ENCODE peak calls at places on chromosomes 12 and 14, in four cellular contexts. A, O, J and X are unnamed samples. For H3K4me1, the result is how much of the 10 kb centered on the place peaks cover.

GRCh38 chr12:53501615-53502181 is 615 bp downstream of the TARBP2 start:
- DNase-seq in A (no peak), O (no peak), J (peak), X (no peak)

GRCh38 chr12:55728185-55728931 is 451 bp downstream of the CD63 start:
- DNase-seq in A (peak), O (no peak), J (peak), X (peak)

GRCh38 chr12:123900898-123901376 is 71.7 kb downstream of the CCDC92 start:
- DNase-seq in A (no peak), O (no peak), J (no peak), X (no peak)

GRCh38 chr12:52776913-52777395 is at the start of gene KRT76:
- DNase-seq in A (no peak), O (no peak), J (no peak), X (no peak)

GRCh38 chr12:52019123-52019770 is 12.5 kb downstream of the TAMALIN start:
- DNase-seq in A (no peak), O (no peak), J (no peak), X (no peak)

GRCh38 chr14:50775357-50775756 is 55.6 kb downstream of the NIN start:
- DNase-seq in A (no peak), O (peak), J (no peak), X (peak)

GRCh38 chr14:105541218-105541617 is 14.8 kb downstream of the TMEM121 start:
- DNase-seq in A (no peak), O (no peak), J (no peak), X (no peak)

GRCh38 chr12:92971869-92972524 is 42.9 kb upstream of the EEA1 start:
- DNase-seq in A (no peak), O (no peak), J (no peak), X (peak)

GRCh38 chr12:30450872-30451271 is 244.8 kb downstream of the IPO8 start:
- DNase-seq in A (no peak), O (no peak), J (no peak), X (peak)

GRCh38 chr12:22574921-22575320 is 30.6 kb upstream of the C2CD5 start:
- DNase-seq in A (no peak), O (no peak), J (no peak), X (no peak)

GRCh38 chr12:124207617-124208016 is 87.3 kb upstream of the RFLNA start:
- DNase-seq in A (no peak), O (no peak), J (no peak), X (no peak)

GRCh38 chr12:122513660-122514059 is 12.9 kb upstream of the ZCCHC8 start:
- DNase-seq in A (no peak), O (no peak), J (no peak), X (no peak)

GRCh38 chr12:127516467-127516866 is 750.5 kb upstream of the TMEM132C start:
- DNase-seq in A (no peak), O (no peak), J (no peak), X (no peak)

GRCh38 chr14:92561906-92562489 is 48.4 kb downstream of the RIN3 start:
- DNase-seq in A (no peak), O (no peak), J (no peak), X (no peak)

GRCh38 chr14:55366271-55366670 is 45.4 kb downstream of the ATG14 start:
- DNase-seq in A (no peak), O (no peak), J (no peak), X (peak)

GRCh38 chr14:26255213-26255612 is 342.6 kb downstream of the NOVA1 start:
- DNase-seq in A (no peak), O (no peak), J (no peak), X (peak)

GRCh38 chr12:77131977-77132490 is 66.7 kb upstream of the E2F7 start:
- DNase-seq in A (no peak), O (no peak), J (no peak), X (no peak)

GRCh38 chr14:77154421-77154820 is 12.8 kb upstream of the ZDHHC22 start:
- DNase-seq in A (no peak), O (no peak), J (no peak), X (no peak)

GRCh38 chr14:65709576-65709975 is 297.0 kb downstream of the FUT8 start:
- DNase-seq in A (no peak), O (no peak), J (no peak), X (peak)

GRCh38 chr14:89598548-89599186 is 181.6 kb upstream of the FOXN3 start:
- DNase-seq in A (no peak), O (no peak), J (no peak), X (no peak)

GRCh38 chr14:88933203-88933602 is 108.8 kb downstream of the TTC8 start:
- DNase-seq in A (no peak), O (no peak), J (no peak), X (no peak)

GRCh38 chr14:32166924-32167323 is 34.9 kb upstream of the RNU6-7 start:
- DNase-seq in A (no peak), O (no peak), J (no peak), X (no peak)

GRCh38 chr12:93908846-93909592 is 231.8 kb downstream of the CRADD start:
- DNase-seq in A (peak), O (peak), J (no peak), X (no peak)

GRCh38 chr12:49389092-49389703 is 21.9 kb downstream of the SPATS2 start:
- DNase-seq in A (peak), O (no peak), J (no peak), X (no peak)

GRCh38 chr12:3419538-3419937 is 71.5 kb upstream of the PRMT8 start:
- DNase-seq in A (no peak), O (no peak), J (no peak), X (no peak)

GRCh38 chr14:36771256-36771655 is 109.6 kb downstream of the PAX9 start:
- DNase-seq in A (peak), O (no peak), J (no peak), X (peak)

GRCh38 chr14:71705460-71705859 is 226.8 kb upstream of the RGS6 start:
- DNase-seq in A (no peak), O (no peak), J (no peak), X (no peak)

GRCh38 chr12:12804432-12804886 is 8.7 kb upstream of the DDX47 start:
- DNase-seq in A (no peak), O (no peak), J (no peak), X (peak)
- H3K4me1 ChIP-seq in A (under half), O (under half), J (under half), X (under half)

GRCh38 chr12:104296718-104297117 is 6.8 kb upstream of the EID3 start:
- DNase-seq in A (no peak), O (no peak), J (no peak), X (no peak)
- H3K4me1 ChIP-seq in A (under half), O (under half), J (half or more), X (half or more)

DNA sequence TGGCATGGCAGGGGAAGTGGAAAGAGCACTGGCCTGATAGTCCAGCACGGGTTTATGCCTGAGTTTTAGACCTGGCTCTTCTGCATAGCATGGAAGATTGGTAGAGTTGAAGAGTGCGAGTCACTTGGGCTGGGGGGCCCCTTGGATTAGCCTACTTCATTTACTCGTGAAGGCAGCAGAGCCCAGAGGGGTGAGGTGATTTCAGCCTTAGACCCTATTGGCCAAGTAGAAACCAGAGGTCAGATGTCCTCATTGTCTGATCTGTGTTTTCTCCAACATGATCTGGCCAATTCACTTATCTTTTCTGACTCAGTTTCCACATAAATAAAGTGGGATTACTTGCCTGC is 1.9 kb downstream of the PLEKHG3 start:
- DNase-seq in A (no peak), O (no peak), J (no peak), X (no peak)
- H3K4me1 ChIP-seq in A (under half), O (half or more), J (under half), X (under half)

GRCh38 chr14:101840649-101841365 is 79.3 kb downstream of the PPP2R5C start:
- DNase-seq in A (no peak), O (no peak), J (no peak), X (no peak)
- H3K4me1 ChIP-seq in A (under half), O (under half), J (under half), X (under half)

GRCh38 chr14:35201066-35201465 is 78.7 kb downstream of the PRORP start:
- DNase-seq in A (no peak), O (no peak), J (no peak), X (no peak)

GRCh38 chr14:35202195-35202594 is 79.8 kb downstream of the PRORP start:
- DNase-seq in A (no peak), O (no peak), J (no peak), X (no peak)

GRCh38 chr14:35211067-35211466 is 81.1 kb upstream of the PSMA6 start:
- DNase-seq in A (no peak), O (no peak), J (no peak), X (no peak)

GRCh38 chr14:35205737-35206136 is 83.4 kb downstream of the PRORP start:
- DNase-seq in A (no peak), O (no peak), J (no peak), X (no peak)
- H3K4me1 ChIP-seq in A (under half), O (under half), J (under half), X (under half)

GRCh38 chr14:37870170-37870569 is 274.7 kb downstream of the TTC6 start:
- DNase-seq in A (no peak), O (no peak), J (no peak), X (no peak)
- H3K4me1 ChIP-seq in A (under half), O (under half), J (under half), X (under half)

DNA sequence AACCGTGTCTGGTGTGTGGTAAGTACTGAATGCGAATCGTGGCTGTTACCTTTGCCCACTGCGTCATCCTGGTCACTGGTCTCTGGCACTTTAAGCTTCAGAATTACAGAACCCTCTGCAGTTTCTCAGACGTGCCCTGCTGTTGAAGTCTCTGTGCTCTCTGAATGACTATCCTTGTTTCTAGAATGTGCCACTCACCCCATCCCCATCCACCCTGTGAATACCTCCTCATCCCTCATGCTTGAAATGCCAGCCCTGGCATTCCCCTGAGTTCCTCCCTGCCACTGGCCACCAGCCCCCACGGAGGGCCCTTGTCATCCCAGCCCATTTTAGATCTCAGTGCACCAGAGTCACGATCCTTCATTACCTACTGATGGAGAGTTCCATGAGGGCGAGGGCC is 21.3 kb downstream of the TPCN1 start:
- DNase-seq in A (no peak), O (no peak), J (no peak), X (no peak)
- H3K4me1 ChIP-seq in A (half or more), O (half or more), J (half or more), X (under half)